ENCODE peak calls at places on chromosomes 16 and 17, in four cellular contexts. X is stimulated activated CD8-positive, alpha-beta memory T cell treated with anti-CD3 and anti-CD28 coated beads, Interleukin-4, amount 100 ng/mL, for 1 hour; B is left colon; J is body of pancreas. S is an unnamed sample.

GRCh38 chr16:1778200-1779179 is 3.9 kb downstream of the SPSB3 start:
- DNase-seq in B (peak), J (no peak), X (no peak), S (no peak)

GRCh38 chr16:88777801-88778415 is 7.1 kb downstream of the PIEZO1 start:
- DNase-seq in X (no peak), B (no peak), J (no peak), S (no peak)

GRCh38 chr16:22625948-22626347 is 115.3 kb downstream of the NPIPB5 start:
- DNase-seq in J (no peak), X (no peak), B (no peak), S (no peak)

GRCh38 chr17:65163990-65164495 is 26.9 kb downstream of the RGS9 start:
- DNase-seq in J (peak), B (peak), X (no peak), S (peak)

GRCh38 chr16:1414532-1415265 is at the start of gene UNKL:
- DNase-seq in J (peak), B (peak), X (peak), S (peak)

GRCh38 chr17:72706396-72706981 is 386.0 kb downstream of the SLC39A11 start:
- DNase-seq in X (no peak), J (no peak), B (no peak), S (no peak)

GRCh38 chr17:74037320-74037719 is 166.2 kb upstream of the RPL38 start:
- DNase-seq in X (no peak), B (peak), J (no peak), S (peak)

GRCh38 chr17:35708951-35709350 is 22.5 kb upstream of the RASL10B start:
- DNase-seq in X (no peak), B (no peak), J (peak), S (peak)

GRCh38 chr17:78997231-78997741 is 12.3 kb downstream of the CANT1 start:
- DNase-seq in X (no peak), B (peak), J (no peak), S (no peak)

GRCh38 chr17:512926-513325 is 160.3 kb upstream of the RPH3AL start:
- DNase-seq in J (peak), X (no peak), B (no peak), S (no peak)

GRCh38 chr17:18108400-18109312 is at the start of gene MYO15A:
- DNase-seq in B (no peak), J (no peak), X (no peak), S (no peak)

GRCh38 chr17:64343071-64343774 is 47.4 kb downstream of the PECAM1 start:
- DNase-seq in X (no peak), B (no peak), J (no peak), S (no peak)

GRCh38 chr17:75876938-75877751 is 1.2 kb downstream of the TRIM47 start:
- DNase-seq in X (no peak), J (peak), B (peak), S (peak)

GRCh38 chr17:7380321-7380720 is 568 bp upstream of the TNK1 start:
- DNase-seq in B (peak), J (peak), X (no peak), S (peak)

GRCh38 chr17:6439951-6440350 is 4.3 kb upstream of the PIMREG start:
- DNase-seq in J (no peak), B (no peak), X (no peak), S (no peak)

GRCh38 chr16:66414891-66415290 is 12.2 kb upstream of the BEAN1 start:
- DNase-seq in J (no peak), B (no peak), X (no peak), S (no peak)

GRCh38 chr17:73215414-73215813 is 22.6 kb downstream of the COG1 start:
- DNase-seq in X (no peak), J (no peak), B (no peak), S (no peak)

GRCh38 chr17:59766486-59766885 is 59.0 kb downstream of the VMP1 start:
- DNase-seq in X (no peak), J (no peak), B (no peak), S (no peak)

GRCh38 chr16:74742051-74742481 is 32.6 kb downstream of the FA2H start:
- DNase-seq in X (no peak), B (no peak), J (no peak), S (peak)

GRCh38 chr16:21190013-21190412 is 21.4 kb downstream of the ZP2 start:
- DNase-seq in B (no peak), X (no peak), J (no peak), S (no peak)

GRCh38 chr17:28405632-28406477 is at the start of gene SLC46A1:
- DNase-seq in X (no peak), J (peak), B (peak), S (peak)

GRCh38 chr16:75591001-75591852 is 25.0 kb downstream of the GABARAPL2 start:
- DNase-seq in X (no peak), J (peak), B (peak), S (no peak)

GRCh38 chr16:1820096-1820972 is 6.3 kb downstream of the HAGH start:
- DNase-seq in B (no peak), J (no peak), X (no peak), S (no peak)

GRCh38 chr16:85754403-85754802 is 3.5 kb upstream of the C16orf74 start:
- DNase-seq in X (no peak), B (no peak), J (no peak), S (no peak)

GRCh38 chr17:72976971-72977767 is 115.3 kb downstream of the SLC39A11 start:
- DNase-seq in J (peak), X (no peak), B (peak), S (peak)

GRCh38 chr17:79990051-79990592 is 45.5 kb downstream of the TBC1D16 start:
- DNase-seq in B (peak), J (peak), X (no peak), S (peak)

GRCh38 chr16:57446530-57447141 is 549 bp downstream of the CIAPIN1 start:
- DNase-seq in J (peak), B (no peak), X (no peak), S (peak)

GRCh38 chr17:9230346-9230745 is 209.0 kb downstream of the NTN1 start:
- DNase-seq in X (no peak), J (no peak), B (no peak), S (no peak)

GRCh38 chr17:80463784-80464400 is 12.5 kb downstream of the NPTX1 start:
- DNase-seq in J (no peak), B (no peak), X (no peak), S (no peak)

GRCh38 chr17:42676424-42677011 is at the start of gene PLEKHH3:
- DNase-seq in J (no peak), X (no peak), B (no peak), S (no peak)

GRCh38 chr17:78854508-78854907 is 13.9 kb upstream of the USP36 start:
- DNase-seq in B (no peak), X (no peak), J (no peak), S (no peak)

GRCh38 chr17:69743091-69743490 is 328.6 kb downstream of the MAP2K6 start:
- DNase-seq in B (no peak), J (no peak), X (no peak), S (no peak)

GRCh38 chr17:78828470-78829185 is 12.0 kb downstream of the USP36 start:
- DNase-seq in B (no peak), X (no peak), J (no peak), S (no peak)

GRCh38 chr16:83561876-83562275 is 245.9 kb upstream of the HSBP1 start:
- DNase-seq in X (no peak), J (no peak), B (no peak), S (no peak)

GRCh38 chr17:38554430-38555350 is 51.1 kb downstream of the SRCIN1 start:
- DNase-seq in B (no peak), J (no peak), X (no peak), S (no peak)

GRCh38 chr17:46866325-46866724 is 14.9 kb downstream of the WNT9B start:
- DNase-seq in X (no peak), B (no peak), J (no peak), S (no peak)

S was measured in small intestine.